ENCODE peak calls at places on chromosomes 11 and 22, in five cellular contexts. D is stimulated activated CD8-positive, alpha-beta memory T cell treated with anti-CD3 and anti-CD28 coated beads, Interleukin-2, amount 100 ng/mL, for 1 hour; C is myocyte; T is activated CD4-positive, CD25-positive, alpha-beta regulatory T cell; F is Right ventricle myocardium superior. P is an unnamed sample.

GRCh38 chr11:117950999-117951961 is 22.1 kb upstream of the TMPRSS13 start:
- DNase-seq in D (no peak), C (no peak), T (no peak), F (no peak), P (no peak)

GRCh38 chr22:26056455-26056854 is 112.8 kb upstream of the SEZ6L start:
- DNase-seq in D (no peak), C (no peak), T (no peak), F (no peak), P (no peak)

GRCh38 chr11:118170892-118171273 is 5.6 kb downstream of the SCN2B start:
- DNase-seq in D (no peak), C (no peak), T (no peak), F (no peak), P (no peak)

GRCh38 chr11:86548278-86548917 is 124.0 kb downstream of the ME3 start:
- DNase-seq in D (no peak), C (peak; percentile 43), T (no peak), F (no peak), P (no peak)

GRCh38 chr22:45656577-45656976 is 15.1 kb upstream of the ATXN10 start:
- DNase-seq in D (no peak), C (no peak), T (no peak), F (no peak), P (no peak)

GRCh38 chr11:90252053-90252452 is 29.2 kb upstream of the CHORDC1 start:
- DNase-seq in D (no peak), C (no peak), T (no peak), F (no peak), P (no peak)

GRCh38 chr11:120744016-120744994 is 232.8 kb downstream of the GRIK4 start:
- DNase-seq in D (no peak), C (no peak), T (no peak), F (no peak), P (no peak)

GRCh38 chr11:128903248-128904041 is 12.3 kb downstream of the KCNJ5 start:
- DNase-seq in D (no peak), C (peak; percentile 60), T (no peak), F (peak; percentile 67), P (no peak)

GRCh38 chr11:47552086-47552580 is 799 bp downstream of the CELF1 start:
- DNase-seq in D (no peak), C (peak; percentile 44), T (no peak), F (peak; percentile 52), P (peak; percentile 69)

GRCh38 chr11:92838655-92839334 is 130.7 kb upstream of the MTNR1B start:
- DNase-seq in D (no peak), C (peak; percentile 25), T (no peak), F (no peak), P (no peak)

GRCh38 chr11:61707574-61707973 is 27.4 kb downstream of the DAGLA start:
- DNase-seq in D (no peak), C (no peak), T (no peak), F (no peak), P (no peak)

GRCh38 chr22:38732251-38732815 is 23.5 kb downstream of the SUN2 start:
- DNase-seq in D (no peak), C (peak; percentile 33), T (no peak), F (no peak), P (no peak)

GRCh38 chr11:126423743-126424142 is 68.3 kb downstream of the ST3GAL4 start:
- DNase-seq in D (no peak), C (no peak), T (no peak), F (no peak), P (no peak)

GRCh38 chr22:49638788-49639187 is 188.9 kb downstream of the BRD1 start:
- DNase-seq in D (no peak), C (peak; percentile 69), T (no peak), F (no peak), P (no peak)

GRCh38 chr11:128621491-128622136 is 34.3 kb upstream of the ETS1 start:
- DNase-seq in D (no peak), C (peak; percentile 24), T (no peak), F (peak; percentile 49), P (peak; percentile 87)

GRCh38 chr11:127066426-127067090 is 66.0 kb upstream of the KIRREL3 start:
- DNase-seq in D (no peak), C (no peak), T (no peak), F (no peak), P (no peak)

GRCh38 chr11:33360642-33361041 is 103.5 kb downstream of the HIPK3 start:
- DNase-seq in D (no peak), C (no peak), T (no peak), F (no peak), P (no peak)

GRCh38 chr11:6616596-6617250 is 2.5 kb downstream of the TPP1 start:
- DNase-seq in D (no peak), C (no peak), T (no peak), F (no peak), P (peak; percentile 67)

GRCh38 chr22:21672107-21672629 is 6.4 kb downstream of the PPIL2 start:
- DNase-seq in D (no peak), C (no peak), T (no peak), F (no peak), P (no peak)

GRCh38 chr11:10784229-10785145 is 24.2 kb downstream of the EIF4G2 start:
- DNase-seq in D (no peak), C (peak; percentile 86), T (no peak), F (no peak), P (no peak)

GRCh38 chr11:73974611-73975478 is 7.8 kb downstream of the UCP2 start:
- DNase-seq in D (no peak), C (no peak), T (no peak), F (peak; percentile 8), P (peak; percentile 32)

GRCh38 chr11:126546191-126546590 is 190.7 kb downstream of the ST3GAL4 start:
- DNase-seq in D (no peak), C (peak; percentile 77), T (no peak), F (no peak), P (no peak)

GRCh38 chr22:41650821-41651220 is 29.7 kb downstream of the XRCC6 start:
- DNase-seq in D (no peak), C (no peak), T (no peak), F (no peak), P (no peak)

GRCh38 chr22:20039683-20040325 is 18.9 kb downstream of the TANGO2 start:
- DNase-seq in D (no peak), C (no peak), T (no peak), F (no peak), P (no peak)

GRCh38 chr11:103453901-103454300 is 344.7 kb downstream of the DYNC2H1 start:
- DNase-seq in D (no peak), C (no peak), T (no peak), F (no peak), P (no peak)

GRCh38 chr22:45472426-45472825 is 30.3 kb upstream of the FBLN1 start:
- DNase-seq in D (no peak), C (no peak), T (no peak), F (no peak), P (no peak)

GRCh38 chr11:118152552-118153471 is at the start of gene SCN4B:
- DNase-seq in D (no peak), C (peak; percentile 21), T (no peak), F (peak; percentile 79), P (peak; percentile 87)

GRCh38 chr22:38352436-38352835 is 35.2 kb upstream of the CSNK1E start:
- DNase-seq in D (no peak), C (no peak), T (no peak), F (no peak), P (peak; percentile 40)

GRCh38 chr11:133285359-133285758 is 246.9 kb downstream of the OPCML start:
- DNase-seq in D (no peak), C (no peak), T (no peak), F (no peak), P (no peak)

GRCh38 chr11:118791961-118792578 is 1.1 kb upstream of the DDX6 start:
- DNase-seq in D (peak; percentile 16), C (peak; percentile 2), T (no peak), F (peak; percentile 54), P (peak; percentile 76)

GRCh38 chr11:3972431-3972830 is 117.0 kb downstream of the STIM1 start:
- DNase-seq in D (no peak), C (no peak), T (no peak), F (no peak), P (no peak)

GRCh38 chr22:20506543-20507252 is 712 bp upstream of the MED15 start:
- DNase-seq in D (no peak), C (no peak), T (no peak), F (no peak), P (no peak)

GRCh38 chr11:46105902-46106301 is 15.4 kb downstream of the PHF21A start:
- DNase-seq in D (no peak), C (no peak), T (no peak), F (no peak), P (no peak)

GRCh38 chr11:121767433-121767832 is 314.7 kb upstream of the SORL1-AS1 start:
- DNase-seq in D (no peak), C (no peak), T (no peak), F (no peak), P (no peak)

GRCh38 chr22:46007003-46007847 is 30.3 kb upstream of the WNT7B start:
- DNase-seq in D (no peak), C (peak; percentile 72), T (no peak), F (peak; percentile 73), P (peak; percentile 89)

GRCh38 chr11:62217191-62217748 is 8.8 kb downstream of the SCGB2A1 start:
- DNase-seq in D (no peak), C (peak; percentile 19), T (no peak), F (no peak), P (no peak)

GRCh38 chr22:46993626-46994025 is 231.2 kb downstream of the TBC1D22A start:
- DNase-seq in D (no peak), C (no peak), T (no peak), F (no peak), P (no peak)